ENCODE peak calls at places on chromosomes 5 and 9, in five cellular contexts. M, O, D, Y and Z are unnamed samples.

GRCh38 chr5:372556-372910 is 51.0 kb downstream of the AHRR start:
- DNase-seq in M (no peak), O (peak), D (peak), Y (peak), Z (no peak)

GRCh38 chr9:18071651-18072060 is 402.3 kb upstream of the ADAMTSL1 start:
- DNase-seq in M (peak), O (no peak), D (no peak), Y (no peak), Z (no peak)

GRCh38 chr5:174589599-174589998 is 134.8 kb upstream of the MSX2 start:
- DNase-seq in M (no peak), O (no peak), D (peak), Y (no peak), Z (no peak)

GRCh38 chr5:116178925-116179324 is 94.1 kb downstream of the COMMD10 start:
- DNase-seq in M (no peak), O (no peak), D (no peak), Y (no peak), Z (no peak)

GRCh38 chr5:1634337-1634661 is 110.5 kb upstream of the LPCAT1 start:
- DNase-seq in M (no peak), O (no peak), D (no peak), Y (no peak), Z (no peak)

GRCh38 chr5:159104759-159105317 is 5.1 kb upstream of the EBF1 start:
- DNase-seq in M (no peak), O (no peak), D (peak), Y (no peak), Z (no peak)

GRCh38 chr5:179268399-179268952 is 76.8 kb downstream of the ADAMTS2 start:
- DNase-seq in M (no peak), O (no peak), D (peak), Y (no peak), Z (no peak)

GRCh38 chr9:136578915-136579637 is 33.2 kb upstream of the NOTCH1 start:
- DNase-seq in M (no peak), O (no peak), D (no peak), Y (no peak), Z (peak)

GRCh38 chr5:138369706-138370105 is 17.2 kb downstream of the KDM3B start:
- DNase-seq in M (no peak), O (no peak), D (no peak), Y (no peak), Z (no peak)

GRCh38 chr9:75200892-75201470 is 112.7 kb downstream of the OSTF1 start:
- DNase-seq in M (peak), O (no peak), D (no peak), Y (no peak), Z (peak)

GRCh38 chr9:22307013-22307711 is 139.5 kb upstream of the DMRTA1 start:
- DNase-seq in M (peak), O (peak), D (no peak), Y (no peak), Z (peak)

GRCh38 chr9:75889577-75889976 is 896 bp upstream of the PCSK5 start:
- DNase-seq in M (no peak), O (no peak), D (no peak), Y (no peak), Z (no peak)

GRCh38 chr9:126482361-126483044 is 131.2 kb upstream of the LMX1B start:
- DNase-seq in M (no peak), O (peak), D (no peak), Y (no peak), Z (no peak)

GRCh38 chr9:93064392-93065124 is 6.1 kb downstream of the SUSD3 start:
- DNase-seq in M (peak), O (no peak), D (no peak), Y (no peak), Z (no peak)

GRCh38 chr9:19161257-19162025 is 34.1 kb upstream of the PLIN2 start:
- DNase-seq in M (peak), O (no peak), D (peak), Y (no peak), Z (peak)

GRCh38 chr9:69971643-69972449 is 71.8 kb upstream of the MAMDC2 start:
- DNase-seq in M (peak), O (peak), D (peak), Y (no peak), Z (peak)

GRCh38 chr5:98795243-98795642 is 21.8 kb downstream of the RGMB start:
- DNase-seq in M (no peak), O (no peak), D (no peak), Y (no peak), Z (no peak)

GRCh38 chr5:62043289-62044274 is 262.4 kb upstream of the KIF2A start:
- DNase-seq in M (no peak), O (no peak), D (no peak), Y (no peak), Z (no peak)

GRCh38 chr9:34994429-34995287 is 5.1 kb downstream of the DNAJB5 start:
- DNase-seq in M (peak), O (peak), D (peak), Y (peak), Z (peak)

GRCh38 chr5:105899726-105900125 is 1771.0 kb downstream of the EFNA5 start:
- DNase-seq in M (no peak), O (no peak), D (no peak), Y (no peak), Z (no peak)

GRCh38 chr5:36944607-36945225 is 68.1 kb downstream of the NIPBL start:
- DNase-seq in M (peak), O (no peak), D (no peak), Y (no peak), Z (peak)

GRCh38 chr5:57311921-57312320 is 138.1 kb downstream of the GPBP1 start:
- DNase-seq in M (no peak), O (no peak), D (no peak), Y (no peak), Z (no peak)

GRCh38 chr5:44942524-44943001 is 133.8 kb downstream of the MRPS30 start:
- DNase-seq in M (no peak), O (no peak), D (no peak), Y (no peak), Z (no peak)

GRCh38 chr5:169089343-169089742 is 211.6 kb downstream of the SLIT3 start:
- DNase-seq in M (no peak), O (no peak), D (peak), Y (no peak), Z (no peak)